ENCODE peak calls at places on chromosome 1, in five cellular contexts. One of them, this sample, is unnamed.

GRCh38 chr1:156114919-156115513 is 505 bp downstream of the LMNA start:
- DNase-seq in progenitor cell of endocrine pancreas: no peak
- DNase-seq in kidney: peak
- DNase-seq in stimulated activated CD4-positive, alpha-beta T cell treated with anti-CD3 and anti-CD28 coated beads, Interleukin-4, amount 100 ng/mL, for 4 hours: no peak
- DNase-seq in memory B cell: no peak
- DNase-seq in this sample: no peak

GRCh38 chr1:70486676-70487470 is 75.8 kb downstream of the CTH start:
- DNase-seq in progenitor cell of endocrine pancreas: no peak
- DNase-seq in kidney: no peak
- DNase-seq in stimulated activated CD4-positive, alpha-beta T cell treated with anti-CD3 and anti-CD28 coated beads, Interleukin-4, amount 100 ng/mL, for 4 hours: no peak
- DNase-seq in memory B cell: no peak
- DNase-seq in this sample: no peak

GRCh38 chr1:221715321-221716169 is 26.3 kb downstream of the DUSP10 start:
- DNase-seq in progenitor cell of endocrine pancreas: no peak
- DNase-seq in kidney: no peak
- DNase-seq in stimulated activated CD4-positive, alpha-beta T cell treated with anti-CD3 and anti-CD28 coated beads, Interleukin-4, amount 100 ng/mL, for 4 hours: no peak
- DNase-seq in memory B cell: no peak
- DNase-seq in this sample: no peak

GRCh38 chr1:212124891-212125582 is 89.5 kb downstream of the DTL start:
- DNase-seq in progenitor cell of endocrine pancreas: no peak
- DNase-seq in kidney: no peak
- DNase-seq in stimulated activated CD4-positive, alpha-beta T cell treated with anti-CD3 and anti-CD28 coated beads, Interleukin-4, amount 100 ng/mL, for 4 hours: no peak
- DNase-seq in memory B cell: no peak
- DNase-seq in this sample: no peak

GRCh38 chr1:197510691-197511378 is 242.8 kb downstream of the CRB1 start:
- DNase-seq in progenitor cell of endocrine pancreas: no peak
- DNase-seq in kidney: no peak
- DNase-seq in stimulated activated CD4-positive, alpha-beta T cell treated with anti-CD3 and anti-CD28 coated beads, Interleukin-4, amount 100 ng/mL, for 4 hours: no peak
- DNase-seq in memory B cell: no peak
- DNase-seq in this sample: no peak

GRCh38 chr1:158329807-158330206 is 1.5 kb downstream of the CD1B start:
- DNase-seq in progenitor cell of endocrine pancreas: no peak
- DNase-seq in kidney: no peak
- DNase-seq in stimulated activated CD4-positive, alpha-beta T cell treated with anti-CD3 and anti-CD28 coated beads, Interleukin-4, amount 100 ng/mL, for 4 hours: no peak
- DNase-seq in memory B cell: no peak
- DNase-seq in this sample: no peak

GRCh38 chr1:19456915-19457554 is 28.3 kb downstream of the CAPZB start:
- DNase-seq in progenitor cell of endocrine pancreas: no peak
- DNase-seq in kidney: no peak
- DNase-seq in stimulated activated CD4-positive, alpha-beta T cell treated with anti-CD3 and anti-CD28 coated beads, Interleukin-4, amount 100 ng/mL, for 4 hours: no peak
- DNase-seq in memory B cell: no peak
- DNase-seq in this sample: no peak

GRCh38 chr1:14996133-14997050 is 157.2 kb upstream of the TMEM51 start:
- DNase-seq in progenitor cell of endocrine pancreas: no peak
- DNase-seq in kidney: peak
- DNase-seq in stimulated activated CD4-positive, alpha-beta T cell treated with anti-CD3 and anti-CD28 coated beads, Interleukin-4, amount 100 ng/mL, for 4 hours: no peak
- DNase-seq in memory B cell: no peak
- DNase-seq in this sample: no peak

GRCh38 chr1:147913362-147913761 is 10.8 kb downstream of the GJA8 start:
- DNase-seq in progenitor cell of endocrine pancreas: no peak
- DNase-seq in kidney: no peak
- DNase-seq in stimulated activated CD4-positive, alpha-beta T cell treated with anti-CD3 and anti-CD28 coated beads, Interleukin-4, amount 100 ng/mL, for 4 hours: no peak
- DNase-seq in memory B cell: no peak
- DNase-seq in this sample: no peak